ENCODE peak calls at places on chromosomes 16 and 17, in eight cellular contexts. C, B, G, D, U, H, Z and F are unnamed samples.

GRCh38 chr17:68499587-68499986 is 12.6 kb upstream of the PRKAR1A start:
- DNase-seq in C (no peak), B (no peak), G (no peak), D (no peak), U (no peak), H (no peak), Z (no peak), F (no peak)

GRCh38 chr17:45302649-45303173 is 14.1 kb downstream of the MAP3K14 start:
- DNase-seq in C (no peak), B (no peak), G (peak; percentile 82), D (no peak), U (no peak), H (no peak), Z (no peak), F (no peak)

GRCh38 chr17:59897090-59897489 is 4.2 kb downstream of the RPS6KB1 start:
- DNase-seq in C (no peak), B (no peak), G (no peak), D (no peak), U (no peak), H (no peak), Z (no peak), F (no peak)

GRCh38 chr17:57987582-57988300 is at the start of gene VEZF1:
- DNase-seq in C (peak; percentile 89), B (no peak), G (peak; percentile 96), D (peak; percentile 75), U (no peak), H (no peak), Z (peak; percentile 33), F (no peak)

GRCh38 chr16:49834496-49835009 is 21.4 kb downstream of the ZNF423 start:
- DNase-seq in C (peak; percentile 87), B (no peak), G (no peak), D (peak; percentile 72), U (no peak), H (no peak), Z (no peak), F (no peak)

GRCh38 chr17:8002646-8003593 is 505 bp downstream of the GUCY2D start:
- DNase-seq in C (no peak), B (no peak), G (no peak), D (no peak), U (no peak), H (no peak), Z (no peak), F (no peak)

GRCh38 chr17:17919169-17920107 is 52.8 kb downstream of the TOM1L2 start:
- DNase-seq in C (peak; percentile 91), B (peak; percentile 62), G (peak; percentile 82), D (peak; percentile 48), U (no peak), H (peak; percentile 73), Z (peak; percentile 27), F (peak; percentile 44)

GRCh38 chr17:79363552-79364275 is 247.1 kb downstream of the RBFOX3 start:
- DNase-seq in C (no peak), B (no peak), G (no peak), D (no peak), U (no peak), H (no peak), Z (no peak), F (no peak)

GRCh38 chr17:40283662-40284061 is 4.0 kb upstream of the CDC6 start:
- DNase-seq in C (peak; percentile 67), B (peak; percentile 99), G (no peak), D (no peak), U (no peak), H (no peak), Z (no peak), F (no peak)

GRCh38 chr17:48544356-48545021 is 420 bp downstream of the HOXB2 start:
- DNase-seq in C (peak; percentile 72), B (no peak), G (no peak), D (peak; percentile 55), U (no peak), H (peak; percentile 55), Z (no peak), F (no peak)